ENCODE peak calls at places on chromosome 10, in seven cellular contexts. N is IMR-90; O is activated CD8-positive, alpha-beta T cell treated with anti-CD3 and anti-CD28 coated beads for 36 hours; A is fibroblast of the aortic adventitia; V is upper lobe of left lung; G is psoas muscle; W is cardiac muscle cell. L is an unnamed sample.

GRCh38 chr10:67815571-67816059 is 22.4 kb downstream of the DNAJC12 start:
- DNase-seq in N (peak; percentile 43), O (no peak), A (peak; percentile 37), V (no peak), G (no peak), W (peak; percentile 57), L (peak; percentile 33)

GRCh38 chr10:63866075-63866746 is 345.0 kb downstream of the REEP3 start:
- DNase-seq in N (peak; percentile 47), O (peak; percentile 52), A (peak; percentile 61), V (no peak), G (no peak), W (peak; percentile 77), L (peak; percentile 70)

GRCh38 chr10:99435986-99436633 is 5.7 kb upstream of the GOT1 start:
- DNase-seq in N (peak; percentile 59), O (no peak), A (peak; percentile 59), V (no peak), G (no peak), W (peak; percentile 60), L (peak; percentile 69)

GRCh38 chr10:77737608-77738007 is 100.0 kb upstream of the KCNMA1 start:
- DNase-seq in N (peak; percentile 94), O (no peak), A (peak; percentile 73), V (no peak), G (no peak), W (peak; percentile 77), L (peak; percentile 86)

GRCh38 chr10:85124592-85124991 is 796.2 kb downstream of the CCSER2 start:
- DNase-seq in N (no peak), O (no peak), A (no peak), V (no peak), G (no peak), W (no peak), L (no peak)

GRCh38 chr10:6924166-6924565 is 344.1 kb upstream of the PRKCQ start:
- DNase-seq in N (peak; percentile 18), O (no peak), A (peak; percentile 14), V (no peak), G (no peak), W (peak; percentile 6), L (peak; percentile 33)

GRCh38 chr10:30368065-30368718 is 19.1 kb upstream of the MTPAP start:
- DNase-seq in N (no peak), O (no peak), A (peak; percentile 49), V (peak; percentile 71), G (no peak), W (peak; percentile 75), L (peak; percentile 53)

GRCh38 chr10:106973301-106973700 is 191.2 kb downstream of the SORCS1 start:
- DNase-seq in N (no peak), O (no peak), A (no peak), V (no peak), G (no peak), W (no peak), L (no peak)

GRCh38 chr10:130493021-130493420 is 356.8 kb downstream of the GLRX3 start:
- DNase-seq in N (no peak), O (no peak), A (no peak), V (no peak), G (no peak), W (no peak), L (no peak)

GRCh38 chr10:109886037-109886787 is 37.1 kb downstream of the XPNPEP1 start:
- DNase-seq in N (no peak), O (no peak), A (no peak), V (no peak), G (no peak), W (no peak), L (no peak)

GRCh38 chr10:14173706-14174594 is 156.8 kb downstream of the FRMD4A start:
- DNase-seq in N (peak; percentile 21), O (no peak), A (peak; percentile 0), V (peak; percentile 47), G (no peak), W (peak; percentile 37), L (no peak)

GRCh38 chr10:21336476-21337170 is 188.9 kb downstream of the SKIDA1 start:
- DNase-seq in N (peak; percentile 97), O (no peak), A (peak; percentile 99), V (peak; percentile 33), G (no peak), W (peak; percentile 98), L (peak; percentile 97)

DNA sequence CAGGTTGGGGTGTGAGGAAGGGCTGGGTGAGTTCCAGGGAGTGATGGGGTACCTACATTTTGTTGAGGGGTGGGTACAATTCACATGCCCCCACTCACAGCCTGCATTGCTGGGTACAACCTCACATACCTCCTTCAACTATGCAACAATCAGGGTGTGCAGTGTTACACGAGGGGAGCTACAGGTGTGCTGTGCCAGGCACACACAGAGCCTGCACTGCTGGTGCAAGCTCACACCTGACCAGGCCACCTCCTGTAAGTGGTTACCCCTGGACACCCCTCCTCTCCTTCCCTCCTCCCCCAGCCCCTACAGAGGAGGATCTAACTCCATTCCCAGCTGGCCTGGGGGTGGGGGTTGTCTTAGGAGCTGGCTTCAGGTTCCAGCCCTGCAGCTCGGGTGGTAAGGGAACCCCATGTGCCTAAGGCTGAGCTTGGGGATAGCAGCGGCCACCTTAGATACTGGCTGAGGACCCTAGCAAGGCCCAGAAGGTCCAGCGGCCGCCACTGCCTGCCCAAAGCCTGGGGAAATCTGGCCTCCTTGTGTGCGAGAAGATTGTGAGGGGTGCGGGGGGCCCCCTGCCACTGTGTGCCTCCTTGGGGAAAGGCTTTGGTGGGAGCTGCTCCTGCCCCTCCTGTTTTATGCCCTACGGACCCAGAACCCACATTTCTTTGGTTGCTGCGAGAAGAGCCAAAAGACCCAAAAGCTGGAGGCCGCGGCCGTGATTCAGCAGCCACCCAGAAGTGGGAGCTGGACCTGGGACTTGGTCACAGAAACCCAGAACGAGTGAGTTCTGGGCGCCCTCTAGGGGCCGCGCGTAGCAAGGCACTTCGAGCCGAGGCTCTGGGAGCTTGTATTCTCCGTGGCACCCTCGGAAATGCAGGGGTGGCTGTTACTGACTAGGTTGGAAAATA is 10.8 kb downstream of the TLX1 start:
- DNase-seq in N (peak; percentile 72), O (peak; percentile 89), A (peak; percentile 82), V (peak; percentile 97), G (peak; percentile 89), W (peak; percentile 84), L (peak; percentile 83)
- TF ChIP-seq CTCF in N (peak; percentile 96), O (peak; percentile 99), A (peak; percentile 99), V (peak; percentile 91), G (peak; percentile 96), W (peak; percentile 97), L (peak; percentile 95)

GRCh38 chr10:111037868-111038267 is 39.0 kb upstream of the ADRA2A start:
- DNase-seq in N (no peak), O (no peak), A (no peak), V (no peak), G (no peak), W (peak; percentile 10), L (peak; percentile 20)
- TF ChIP-seq CTCF in N (no peak), O (peak; percentile 16), A (peak; percentile 29), V (no peak), G (no peak), W (peak; percentile 27), L (peak; percentile 41)

GRCh38 chr10:60943372-60944158 is 420 bp downstream of the RHOBTB1 start:
- DNase-seq in N (peak; percentile 40), O (peak; percentile 27), A (peak; percentile 39), V (peak; percentile 91), G (peak; percentile 79), W (peak; percentile 71), L (peak; percentile 70)
- TF ChIP-seq CTCF in N (no peak), O (no peak), A (no peak), V (no peak), G (no peak), W (no peak), L (no peak)

GRCh38 chr10:5919568-5919967 is 29.5 kb downstream of the FBH1 start:
- DNase-seq in N (no peak), O (no peak), A (no peak), V (no peak), G (no peak), W (no peak), L (no peak)

GRCh38 chr10:5927306-5927705 is 37.3 kb downstream of the FBH1 start:
- DNase-seq in N (peak; percentile 92), O (no peak), A (peak; percentile 88), V (no peak), G (no peak), W (no peak), L (peak; percentile 31)

GRCh38 chr10:5917305-5917704 is 27.3 kb downstream of the FBH1 start:
- DNase-seq in N (no peak), O (no peak), A (no peak), V (no peak), G (no peak), W (no peak), L (no peak)

GRCh38 chr10:5924889-5925288 is 34.8 kb downstream of the FBH1 start:
- DNase-seq in N (no peak), O (no peak), A (no peak), V (no peak), G (no peak), W (no peak), L (no peak)

GRCh38 chr10:5921746-5922145 is 31.7 kb downstream of the FBH1 start:
- DNase-seq in N (no peak), O (no peak), A (no peak), V (no peak), G (no peak), W (no peak), L (no peak)
- TF ChIP-seq CTCF in N (no peak), O (no peak), A (no peak), V (no peak), G (no peak), W (no peak), L (no peak)

GRCh38 chr10:80500572-80501380 is 36.9 kb upstream of the SH2D4B start:
- DNase-seq in N (no peak), O (peak; percentile 77), A (peak; percentile 74), V (no peak), G (peak; percentile 80), W (peak; percentile 64), L (peak; percentile 60)

GRCh38 chr10:80496555-80497172 is 41.0 kb upstream of the SH2D4B start:
- DNase-seq in N (no peak), O (no peak), A (no peak), V (no peak), G (no peak), W (no peak), L (no peak)

GRCh38 chr10:80498039-80498832 is 39.5 kb upstream of the SH2D4B start:
- DNase-seq in N (no peak), O (peak; percentile 20), A (no peak), V (no peak), G (peak; percentile 35), W (no peak), L (no peak)

GRCh38 chr10:80497187-80498038 is 40.3 kb upstream of the SH2D4B start:
- DNase-seq in N (peak; percentile 72), O (peak; percentile 51), A (peak; percentile 94), V (no peak), G (peak; percentile 72), W (peak; percentile 92), L (peak; percentile 87)

GRCh38 chr10:80498833-80499671 is 38.6 kb upstream of the SH2D4B start:
- DNase-seq in N (peak; percentile 97), O (peak; percentile 89), A (peak; percentile 98), V (no peak), G (peak; percentile 96), W (peak; percentile 99), L (peak; percentile 98)
- TF ChIP-seq CTCF in N (no peak), O (no peak), A (peak; percentile 5), V (no peak), G (no peak), W (peak; percentile 4), L (no peak)

DNA sequence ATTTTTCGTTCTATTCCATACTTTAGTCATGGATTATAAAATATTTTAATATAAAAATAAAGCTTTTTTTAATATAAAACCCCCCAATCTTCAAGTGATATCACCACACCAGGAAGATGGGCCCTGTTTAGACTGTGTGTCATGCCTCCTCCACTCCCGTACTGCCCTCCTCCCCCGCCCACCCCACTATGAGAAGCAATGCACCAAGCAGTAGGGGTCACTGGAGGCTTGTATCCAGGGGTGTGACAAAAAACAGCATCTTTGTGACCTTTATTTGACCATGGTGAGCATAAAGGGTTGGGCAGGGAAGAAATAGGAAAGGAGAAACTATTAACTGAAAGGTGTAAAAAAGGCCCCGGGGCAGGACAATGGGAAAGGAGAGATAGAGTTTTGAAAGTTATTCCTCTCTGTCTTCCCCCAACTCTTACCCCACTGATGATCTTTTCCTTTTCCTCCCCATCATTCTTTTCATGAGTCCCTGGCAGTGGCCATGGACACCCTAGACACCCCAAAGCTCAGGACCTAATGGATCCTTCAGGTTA is 3.5 kb downstream of the PITX3 start:
- DNase-seq in N (no peak), O (no peak), A (no peak), V (no peak), G (no peak), W (no peak), L (no peak)
- TF ChIP-seq CTCF in N (no peak), O (no peak), A (no peak), V (no peak), G (no peak), W (no peak), L (no peak)